ENCODE peak calls at places on chromosomes 7 and 10, in seven cellular contexts. C, N, W, O, M, R and K are unnamed samples. For H3K4me1, the result is how much of the 10 kb centered on the place peaks cover.

GRCh38 chr10:93383562-93383981 is 98.6 kb downstream of the MYOF start:
- DNase-seq in C (no peak), N (no peak), W (peak), O (no peak), M (no peak), R (no peak), K (peak)

GRCh38 chr10:87695074-87695473 is 35.4 kb downstream of the PAPSS2 start:
- DNase-seq in C (no peak), N (no peak), W (no peak), O (no peak), M (no peak), R (no peak), K (no peak)

GRCh38 chr10:93068411-93069244 is 5.1 kb upstream of the CYP26A1 start:
- DNase-seq in C (no peak), N (no peak), W (peak), O (no peak), M (no peak), R (no peak), K (no peak)

GRCh38 chr10:11231285-11231684 is 213.6 kb downstream of the CELF2 start:
- DNase-seq in C (no peak), N (no peak), W (no peak), O (no peak), M (no peak), R (no peak), K (no peak)

GRCh38 chr7:136528329-136528728 is 340.1 kb upstream of the CHRM2 start:
- DNase-seq in C (no peak), N (no peak), W (peak), O (no peak), M (no peak), R (no peak), K (peak)

GRCh38 chr7:94971051-94971867 is 63.9 kb downstream of the PPP1R9A start:
- DNase-seq in C (no peak), N (no peak), W (no peak), O (no peak), M (no peak), R (no peak), K (peak)

GRCh38 chr7:92460510-92460909 is 13.2 kb downstream of the GATAD1 start:
- DNase-seq in C (no peak), N (no peak), W (no peak), O (no peak), M (no peak), R (no peak), K (no peak)

GRCh38 chr7:111561659-111561908 is 708 bp downstream of the IMMP2L start:
- DNase-seq in C (no peak), N (no peak), W (no peak), O (no peak), M (peak), R (no peak), K (no peak)

GRCh38 chr7:95686109-95686508 is 86.2 kb upstream of the DYNC1I1 start:
- DNase-seq in C (peak), N (peak), W (peak), O (no peak), M (peak), R (no peak), K (peak)

GRCh38 chr7:55567495-55568070 is 4.7 kb downstream of the VOPP1 start:
- DNase-seq in C (no peak), N (no peak), W (no peak), O (no peak), M (no peak), R (no peak), K (no peak)
- H3K4me1 ChIP-seq in C (under half), N (half or more), W (under half), O (under half), M (under half), R (half or more), K (under half)

GRCh38 chr7:103344453-103345149 is at the start of gene DNAJC2:
- DNase-seq in C (peak), N (peak), W (peak), O (peak), M (peak), R (peak), K (peak)
- H3K4me1 ChIP-seq in C (under half), N (under half), W (under half), O (under half), M (under half), R (under half), K (under half)

GRCh38 chr7:106865130-106866115 is at the start of gene PIK3CG:
- DNase-seq in C (no peak), N (peak), W (no peak), O (no peak), M (no peak), R (peak), K (no peak)

GRCh38 chr7:106868364-106868763 is 3.3 kb downstream of the PIK3CG start:
- DNase-seq in C (no peak), N (no peak), W (no peak), O (no peak), M (no peak), R (no peak), K (no peak)

GRCh38 chr7:106867641-106868351 is 2.7 kb downstream of the PIK3CG start:
- DNase-seq in C (no peak), N (no peak), W (no peak), O (no peak), M (no peak), R (no peak), K (no peak)

GRCh38 chr7:106864298-106865081 is 592 bp upstream of the PIK3CG start:
- DNase-seq in C (no peak), N (peak), W (no peak), O (no peak), M (no peak), R (no peak), K (no peak)

GRCh38 chr7:106866298-106867281 is 1.5 kb downstream of the PIK3CG start:
- DNase-seq in C (no peak), N (peak), W (no peak), O (no peak), M (no peak), R (no peak), K (no peak)
- H3K4me1 ChIP-seq in C (under half), N (half or more), W (under half), O (under half), M (under half), R (half or more), K (under half)

GRCh38 chr7:42574693-42575084 is 337.2 kb downstream of the C7orf25 start:
- DNase-seq in C (no peak), N (no peak), W (no peak), O (no peak), M (no peak), R (no peak), K (peak)
- H3K4me1 ChIP-seq in C (under half), N (under half), W (under half), O (under half), M (under half), R (under half), K (under half)

DNA sequence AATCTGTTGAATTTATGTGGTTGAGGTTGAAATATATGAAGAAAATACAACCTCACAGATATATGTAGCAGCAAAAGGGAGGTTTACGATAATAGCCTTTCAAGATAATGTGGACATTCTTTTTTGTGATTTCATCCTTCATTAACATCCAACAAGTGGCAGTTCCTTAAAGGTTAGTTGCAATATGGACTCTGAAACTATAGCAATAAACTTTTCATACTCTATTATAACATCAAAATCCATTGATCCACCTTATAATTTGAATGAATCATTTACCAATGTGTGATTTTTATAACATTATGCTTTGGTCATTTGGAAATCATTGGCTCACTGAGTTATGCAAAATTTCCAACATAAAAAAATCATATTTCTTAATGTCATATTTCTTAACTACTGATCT is 200.8 kb upstream of the CSTF2T start:
- DNase-seq in C (no peak), N (no peak), W (no peak), O (no peak), M (no peak), R (no peak), K (no peak)
- H3K4me1 ChIP-seq in C (under half), N (under half), W (under half), O (under half), M (under half), R (under half), K (under half)

GRCh38 chr7:55072251-55072650 is 53.4 kb downstream of the EGFR start:
- DNase-seq in C (no peak), N (no peak), W (no peak), O (no peak), M (no peak), R (no peak), K (no peak)
- H3K4me1 ChIP-seq in C (under half), N (under half), W (under half), O (under half), M (under half), R (under half), K (under half)

GRCh38 chr7:6385110-6385792 is 62.5 kb downstream of the DAGLB start:
- DNase-seq in C (no peak), N (no peak), W (peak), O (no peak), M (no peak), R (no peak), K (peak)

GRCh38 chr7:6382797-6383196 is 65.0 kb downstream of the DAGLB start:
- DNase-seq in C (no peak), N (no peak), W (no peak), O (no peak), M (no peak), R (no peak), K (no peak)

GRCh38 chr7:6385909-6386560 is 61.7 kb downstream of the DAGLB start:
- DNase-seq in C (no peak), N (no peak), W (no peak), O (no peak), M (no peak), R (no peak), K (no peak)

GRCh38 chr7:6386779-6387178 is 61.0 kb downstream of the DAGLB start:
- DNase-seq in C (no peak), N (no peak), W (no peak), O (no peak), M (no peak), R (no peak), K (no peak)

GRCh38 chr7:6384327-6384726 is 63.4 kb downstream of the DAGLB start:
- DNase-seq in C (no peak), N (no peak), W (no peak), O (no peak), M (no peak), R (no peak), K (no peak)
- H3K4me1 ChIP-seq in C (half or more), N (under half), W (under half), O (half or more), M (under half), R (under half), K (under half)

GRCh38 chr10:49106451-49106850 is 8.9 kb downstream of the VSTM4 start:
- DNase-seq in C (no peak), N (no peak), W (no peak), O (no peak), M (peak), R (no peak), K (no peak)
- H3K4me1 ChIP-seq in C (under half), N (under half), W (under half), O (under half), M (under half), R (under half), K (under half)

DNA sequence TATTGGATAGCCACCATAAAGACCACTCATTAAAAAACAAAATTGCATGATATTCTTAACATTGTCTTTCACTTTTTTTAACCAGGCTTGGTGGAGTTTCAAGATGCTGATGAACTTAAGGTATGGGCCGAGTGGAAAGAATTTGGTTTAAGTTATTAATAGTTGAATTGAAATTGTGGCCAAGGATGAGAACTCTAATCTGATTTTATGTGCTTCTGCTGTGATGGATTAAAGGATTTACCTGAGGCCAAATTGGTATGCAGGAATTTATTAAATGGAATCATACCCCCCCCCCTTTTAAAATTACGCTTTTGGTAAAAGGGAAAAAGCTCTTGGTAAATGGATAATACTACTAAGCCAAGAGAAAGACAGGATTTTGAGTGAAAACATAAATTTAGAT is 33.8 kb upstream of the TOMM7 start:
- DNase-seq in C (no peak), N (no peak), W (no peak), O (no peak), M (no peak), R (no peak), K (no peak)
- H3K4me1 ChIP-seq in C (under half), N (under half), W (under half), O (under half), M (under half), R (under half), K (under half)